ENCODE peak calls at places on chromosomes 4 and X, in seven cellular contexts. I is cardiac muscle cell, N is fibroblast of lung, J is tibial nerve, D is lower lobe of right lung, R is adipocyte, Y is neuronal stem cell. V is an unnamed sample.

GRCh38 chr4:54226399-54227260 is 2.5 kb upstream of the PDGFRA start:
- DNase-seq in I (peak; percentile 52), N (peak; percentile 75), J (peak; percentile 66), D (peak; percentile 68), R (peak; percentile 91), Y (peak; percentile 23), V (peak; percentile 52)

GRCh38 chr4:23135792-23136645 is 443.3 kb downstream of the GBA3 start:
- DNase-seq in I (peak; percentile 79), N (peak; percentile 63), J (no peak), D (no peak), R (peak; percentile 33), Y (peak; percentile 73), V (peak; percentile 6)

GRCh38 chrX:76427560-76428242 is at the start of gene MAGEE1:
- DNase-seq in I (peak; percentile 72), N (peak; percentile 46), J (peak; percentile 63), D (peak; percentile 74), R (peak; percentile 80), Y (peak; percentile 53), V (peak; percentile 64)

GRCh38 chr4:61805237-61805636 is 605.1 kb downstream of the ADGRL3 start:
- DNase-seq in I (no peak), N (no peak), J (no peak), D (no peak), R (no peak), Y (no peak), V (no peak)

GRCh38 chrX:12360389-12360788 is 222.1 kb downstream of the FRMPD4 start:
- DNase-seq in I (no peak), N (peak; percentile 77), J (no peak), D (no peak), R (peak; percentile 30), Y (no peak), V (no peak)

GRCh38 chr4:77344784-77345183 is 187.8 kb downstream of the CCNG2 start:
- DNase-seq in I (no peak), N (no peak), J (no peak), D (no peak), R (no peak), Y (no peak), V (no peak)

GRCh38 chr4:183100827-183101226 is 1.8 kb downstream of the WWC2 start:
- DNase-seq in I (no peak), N (no peak), J (no peak), D (no peak), R (no peak), Y (no peak), V (no peak)

GRCh38 chr4:53455766-53456165 is 78.3 kb downstream of the FIP1L1 start:
- DNase-seq in I (no peak), N (no peak), J (no peak), D (no peak), R (no peak), Y (no peak), V (no peak)

GRCh38 chrX:74585766-74586165 is 28.7 kb downstream of the RLIM start:
- DNase-seq in I (no peak), N (no peak), J (no peak), D (no peak), R (no peak), Y (no peak), V (no peak)

GRCh38 chr4:44086753-44087152 is 361.9 kb downstream of the KCTD8 start:
- DNase-seq in I (no peak), N (no peak), J (no peak), D (no peak), R (no peak), Y (no peak), V (no peak)

GRCh38 chrX:144006811-144007210 is 122.9 kb downstream of the UBE2NL start:
- DNase-seq in I (no peak), N (peak; percentile 25), J (no peak), D (no peak), R (no peak), Y (no peak), V (no peak)

GRCh38 chr4:80197601-80198444 is 520 bp downstream of the PRDM8 start:
- DNase-seq in I (peak; percentile 56), N (peak; percentile 39), J (no peak), D (peak; percentile 55), R (peak; percentile 62), Y (no peak), V (no peak)

GRCh38 chr4:87017580-87018061 is 82.8 kb downstream of the AFF1 start:
- DNase-seq in I (no peak), N (peak; percentile 84), J (no peak), D (no peak), R (peak; percentile 63), Y (no peak), V (no peak)

GRCh38 chr4:11404431-11404830 is 24.3 kb downstream of the HS3ST1 start:
- DNase-seq in I (no peak), N (no peak), J (no peak), D (no peak), R (no peak), Y (no peak), V (no peak)

GRCh38 chr4:133969202-133969873 is 232.3 kb downstream of the PABPC4L start:
- DNase-seq in I (peak; percentile 38), N (peak; percentile 80), J (no peak), D (no peak), R (peak; percentile 44), Y (no peak), V (peak; percentile 13)

GRCh38 chr4:167578906-167579305 is 344.6 kb upstream of the SPOCK3 start:
- DNase-seq in I (no peak), N (no peak), J (no peak), D (no peak), R (no peak), Y (peak; percentile 14), V (no peak)

GRCh38 chr4:8508731-8509130 is 68.2 kb downstream of the TRMT44 start:
- DNase-seq in I (no peak), N (no peak), J (no peak), D (no peak), R (no peak), Y (no peak), V (no peak)

GRCh38 chr4:8045909-8046308 is 106.2 kb upstream of the AFAP1 start:
- DNase-seq in I (no peak), N (no peak), J (no peak), D (no peak), R (no peak), Y (no peak), V (no peak)

GRCh38 chr4:119663160-119663788 is 34.7 kb upstream of the PDE5A start:
- DNase-seq in I (no peak), N (no peak), J (no peak), D (no peak), R (peak; percentile 12), Y (no peak), V (no peak)

GRCh38 chrX:96692454-96692853 is 7.8 kb downstream of the DIAPH2 start:
- DNase-seq in I (no peak), N (no peak), J (no peak), D (no peak), R (peak; percentile 78), Y (no peak), V (no peak)

GRCh38 chr4:72216539-72217277 is 184.9 kb downstream of the NPFFR2 start:
- DNase-seq in I (no peak), N (no peak), J (no peak), D (no peak), R (no peak), Y (no peak), V (no peak)

GRCh38 chr4:128390475-128390996 is 102.9 kb upstream of the PGRMC2 start:
- DNase-seq in I (no peak), N (no peak), J (no peak), D (no peak), R (no peak), Y (no peak), V (no peak)
- H3K4me1 ChIP-seq in I (peaks cover 8% of the 10 kb centered on the region), N (peaks cover 23% of the 10 kb centered on the region), J (peaks cover 8% of the 10 kb centered on the region), D (peaks cover 18% of the 10 kb centered on the region), R (peaks cover 68% of the 10 kb centered on the region), Y (no peaks in the 10 kb centered on the region), V (peaks cover 49% of the 10 kb centered on the region)

DNA sequence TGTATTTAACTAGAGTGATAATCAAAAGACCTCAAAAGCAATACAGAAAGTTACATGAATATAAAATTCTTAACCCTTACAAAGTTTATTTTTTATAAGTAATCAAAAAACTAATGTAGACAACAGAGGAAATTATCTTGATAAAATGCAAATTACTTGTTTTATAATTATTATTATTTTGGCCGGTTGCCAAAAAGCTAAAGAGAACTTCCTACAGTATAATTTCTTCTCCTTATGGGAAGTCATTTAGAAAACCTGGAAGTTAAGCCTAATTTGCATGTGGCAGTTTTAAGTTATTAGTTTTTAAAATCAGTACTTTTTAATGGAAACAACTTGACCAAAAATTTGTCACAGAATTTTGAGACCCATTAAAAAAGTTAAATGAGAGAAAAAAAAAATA is 621.3 kb upstream of the PCDH10 start:
- DNase-seq in I (no peak), N (no peak), J (no peak), D (no peak), R (peak; percentile 2), Y (no peak), V (no peak)
- H3K4me1 ChIP-seq in I (no peaks in the 10 kb centered on the region), N (no peaks in the 10 kb centered on the region), J (no peaks in the 10 kb centered on the region), D (no peaks in the 10 kb centered on the region), R (no peaks in the 10 kb centered on the region), Y (no peaks in the 10 kb centered on the region), V (no peaks in the 10 kb centered on the region)

GRCh38 chr4:88609387-88609786 is 17.1 kb downstream of the HERC3 start:
- DNase-seq in I (no peak), N (no peak), J (no peak), D (no peak), R (no peak), Y (no peak), V (no peak)
- H3K4me1 ChIP-seq in I (peaks cover 14% of the 10 kb centered on the region), N (peaks cover 26% of the 10 kb centered on the region), J (peaks cover 41% of the 10 kb centered on the region), D (peaks cover 48% of the 10 kb centered on the region), R (peaks cover 42% of the 10 kb centered on the region), Y (peaks cover 4% of the 10 kb centered on the region), V (peaks cover 63% of the 10 kb centered on the region)

GRCh38 chr4:3415471-3416141 is 26.2 kb upstream of the HGFAC start:
- DNase-seq in I (no peak), N (no peak), J (peak; percentile 6), D (peak; percentile 37), R (no peak), Y (no peak), V (peak; percentile 7)

GRCh38 chr4:3412257-3413020 is 29.3 kb upstream of the HGFAC start:
- DNase-seq in I (no peak), N (no peak), J (peak; percentile 11), D (peak; percentile 42), R (no peak), Y (no peak), V (no peak)

GRCh38 chr4:3413217-3413671 is 28.5 kb upstream of the HGFAC start:
- DNase-seq in I (no peak), N (no peak), J (peak; percentile 7), D (peak; percentile 45), R (no peak), Y (no peak), V (no peak)

GRCh38 chr4:3414421-3415279 is 27.1 kb upstream of the HGFAC start:
- DNase-seq in I (no peak), N (no peak), J (peak; percentile 12), D (peak; percentile 42), R (no peak), Y (no peak), V (no peak)

DNA sequence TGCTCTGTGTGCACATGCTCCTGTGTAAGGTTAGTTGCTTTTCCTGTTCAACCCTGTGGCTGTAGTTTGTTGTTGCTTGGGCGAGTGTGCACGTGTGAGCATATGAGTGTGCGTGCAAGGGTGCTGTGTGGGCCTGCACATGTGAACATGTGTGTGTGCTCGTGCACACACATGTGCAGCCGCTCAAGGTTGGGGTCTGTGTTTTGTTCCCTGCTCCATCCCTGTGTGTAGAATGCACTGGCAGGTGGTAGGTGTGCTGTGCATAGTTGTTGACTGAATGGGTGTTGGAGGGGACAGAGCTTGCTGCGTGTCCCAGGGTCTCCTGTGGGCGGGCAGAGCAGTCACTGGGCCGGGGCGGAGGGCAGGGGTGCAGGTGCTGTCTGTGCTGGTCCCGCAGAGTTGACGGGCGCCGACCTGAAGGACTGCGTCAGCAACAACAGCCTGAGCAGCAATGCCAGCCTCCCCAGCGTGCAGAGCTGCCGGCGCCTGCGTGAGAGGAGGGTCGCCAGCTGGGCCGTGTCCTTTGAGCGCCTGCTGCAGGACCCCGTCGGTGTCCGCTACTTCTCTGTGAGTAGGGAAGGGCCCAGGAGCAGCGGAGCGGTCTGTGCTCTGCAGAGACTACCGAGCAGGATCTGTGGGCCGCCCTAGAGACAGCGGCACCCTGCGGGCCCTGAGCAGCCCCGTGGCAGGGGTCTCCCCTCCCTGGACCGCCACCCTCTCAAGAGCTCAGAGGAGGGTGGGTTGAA is 27.9 kb upstream of the HGFAC start:
- DNase-seq in I (no peak), N (no peak), J (peak; percentile 4), D (peak; percentile 42), R (no peak), Y (no peak), V (no peak)
- H3K4me1 ChIP-seq in I (peaks cover 3% of the 10 kb centered on the region), N (no peaks in the 10 kb centered on the region), J (no peaks in the 10 kb centered on the region), D (peaks cover 4% of the 10 kb centered on the region), R (no peaks in the 10 kb centered on the region), Y (no peaks in the 10 kb centered on the region), V (no peaks in the 10 kb centered on the region)